ENCODE peak calls at places on chromosomes 12 and 14, in ten cellular contexts. H is hepatocyte, B is thyroid gland, V is glutamatergic neuron, R is adrenal gland, D is sigmoid colon, G is GM06990, C is GM10248, A is IMR-90, M is WERI-Rb-1. N is an unnamed sample.

GRCh38 chr12:89363084-89363483 is 10.8 kb upstream of the DUSP6 start:
- DNase-seq in H (no peak), B (no peak), V (no peak), R (no peak), D (no peak), G (no peak), C (no peak), A (no peak), M (no peak), N (no peak)

GRCh38 chr12:89752331-89752730 is 43.7 kb upstream of the ATP2B1 start:
- DNase-seq in H (no peak), B (no peak), V (no peak), R (no peak), D (no peak), G (no peak), C (peak), A (no peak), M (no peak), N (no peak)

GRCh38 chr14:92786427-92786756 is 7.7 kb upstream of the GOLGA5 start:
- DNase-seq in H (no peak), B (no peak), V (no peak), R (no peak), D (no peak), G (no peak), C (no peak), A (no peak), M (no peak), N (no peak)

GRCh38 chr12:30862486-30862885 is 64.1 kb upstream of the TSPAN11 start:
- DNase-seq in H (peak), B (no peak), V (no peak), R (no peak), D (no peak), G (no peak), C (no peak), A (peak), M (no peak), N (no peak)

GRCh38 chr12:3047961-3048360 is 29.2 kb upstream of the TSPAN9 start:
- DNase-seq in H (no peak), B (no peak), V (no peak), R (no peak), D (no peak), G (no peak), C (no peak), A (no peak), M (no peak), N (no peak)

GRCh38 chr14:101235042-101235871 is 326.0 kb upstream of the DIO3 start:
- DNase-seq in H (peak), B (peak), V (peak), R (peak), D (peak), G (no peak), C (peak), A (peak), M (peak), N (no peak)

GRCh38 chr14:79491161-79491560 is 720.1 kb downstream of the DIO2 start:
- DNase-seq in H (no peak), B (no peak), V (no peak), R (no peak), D (no peak), G (no peak), C (no peak), A (no peak), M (no peak), N (no peak)

GRCh38 chr12:131948166-131948712 is 1.5 kb upstream of the EP400 start:
- DNase-seq in H (no peak), B (no peak), V (no peak), R (no peak), D (peak), G (no peak), C (no peak), A (no peak), M (no peak), N (peak)

GRCh38 chr14:44963775-44964380 is 1.9 kb downstream of the TOGARAM1 start:
- DNase-seq in H (no peak), B (no peak), V (no peak), R (no peak), D (no peak), G (no peak), C (no peak), A (no peak), M (no peak), N (no peak)

GRCh38 chr12:4829161-4829792 is 80.4 kb upstream of the KCNA1 start:
- DNase-seq in H (no peak), B (no peak), V (no peak), R (no peak), D (no peak), G (peak), C (peak), A (no peak), M (no peak), N (no peak)

GRCh38 chr12:53944209-53944608 is 5.6 kb downstream of the HOXC13 start:
- DNase-seq in H (no peak), B (no peak), V (no peak), R (no peak), D (no peak), G (no peak), C (no peak), A (no peak), M (no peak), N (no peak)

GRCh38 chr12:95663525-95663924 is 112.2 kb upstream of the USP44 start:
- DNase-seq in H (no peak), B (no peak), V (no peak), R (no peak), D (no peak), G (no peak), C (no peak), A (no peak), M (no peak), N (no peak)

GRCh38 chr14:98210045-98210678 is 1061.8 kb downstream of the BCL11B start:
- DNase-seq in H (no peak), B (no peak), V (no peak), R (no peak), D (no peak), G (no peak), C (no peak), A (no peak), M (no peak), N (no peak)

GRCh38 chr14:57382283-57382682 is 8.1 kb upstream of the NAA30 start:
- DNase-seq in H (no peak), B (no peak), V (no peak), R (no peak), D (no peak), G (no peak), C (no peak), A (peak), M (no peak), N (no peak)

GRCh38 chr12:132063491-132063890 is 80.6 kb downstream of the DDX51 start:
- DNase-seq in H (no peak), B (no peak), V (no peak), R (no peak), D (peak), G (no peak), C (no peak), A (no peak), M (no peak), N (no peak)

GRCh38 chr12:115709410-115710065 is 568.0 kb downstream of the MED13L start:
- DNase-seq in H (no peak), B (peak), V (no peak), R (no peak), D (no peak), G (no peak), C (no peak), A (no peak), M (no peak), N (no peak)

GRCh38 chr14:75141967-75142366 is 15.1 kb upstream of the NEK9 start:
- DNase-seq in H (peak), B (no peak), V (no peak), R (no peak), D (no peak), G (no peak), C (no peak), A (peak), M (peak), N (no peak)

GRCh38 chr14:64209428-64210165 is 84.6 kb downstream of the ESR2 start:
- DNase-seq in H (no peak), B (no peak), V (peak), R (no peak), D (peak), G (peak), C (peak), A (peak), M (peak), N (no peak)

GRCh38 chr12:112368856-112369255 is 13.4 kb downstream of the HECTD4 start:
- DNase-seq in H (no peak), B (no peak), V (no peak), R (no peak), D (no peak), G (no peak), C (no peak), A (no peak), M (peak), N (no peak)

GRCh38 chr12:113077057-113077858 is 20.7 kb downstream of the DTX1 start:
- DNase-seq in H (no peak), B (no peak), V (peak), R (no peak), D (no peak), G (peak), C (no peak), A (no peak), M (no peak), N (no peak)

GRCh38 chr12:8819676-8819980 is 2.8 kb upstream of the A2ML1 start:
- DNase-seq in H (no peak), B (no peak), V (no peak), R (no peak), D (no peak), G (no peak), C (no peak), A (peak), M (no peak), N (no peak)

GRCh38 chr14:81980601-81981310 is 447.1 kb upstream of the SEL1L start:
- DNase-seq in H (peak), B (no peak), V (no peak), R (no peak), D (no peak), G (no peak), C (no peak), A (no peak), M (no peak), N (no peak)

GRCh38 chr12:3680919-3681594 is 71.9 kb downstream of the CRACR2A start:
- DNase-seq in H (peak), B (peak), V (peak), R (no peak), D (no peak), G (no peak), C (no peak), A (no peak), M (peak), N (peak)

GRCh38 chr12:108890208-108890607 is 10.3 kb downstream of the DAO start:
- DNase-seq in H (no peak), B (no peak), V (no peak), R (no peak), D (no peak), G (no peak), C (no peak), A (peak), M (no peak), N (no peak)

GRCh38 chr14:57725399-57726077 is 140.4 kb downstream of the SLC35F4 start:
- DNase-seq in H (peak), B (no peak), V (no peak), R (no peak), D (no peak), G (no peak), C (no peak), A (no peak), M (no peak), N (no peak)

GRCh38 chr14:22994762-22995275 is 12.5 kb upstream of the AJUBA start:
- DNase-seq in H (peak), B (peak), V (peak), R (no peak), D (peak), G (no peak), C (peak), A (peak), M (peak), N (no peak)
- TF ChIP-seq CTCF in H (peak), B (peak), V (peak), R (peak), D (no peak), G (peak), C (peak), A (peak), M (peak), N (peak)

DNA sequence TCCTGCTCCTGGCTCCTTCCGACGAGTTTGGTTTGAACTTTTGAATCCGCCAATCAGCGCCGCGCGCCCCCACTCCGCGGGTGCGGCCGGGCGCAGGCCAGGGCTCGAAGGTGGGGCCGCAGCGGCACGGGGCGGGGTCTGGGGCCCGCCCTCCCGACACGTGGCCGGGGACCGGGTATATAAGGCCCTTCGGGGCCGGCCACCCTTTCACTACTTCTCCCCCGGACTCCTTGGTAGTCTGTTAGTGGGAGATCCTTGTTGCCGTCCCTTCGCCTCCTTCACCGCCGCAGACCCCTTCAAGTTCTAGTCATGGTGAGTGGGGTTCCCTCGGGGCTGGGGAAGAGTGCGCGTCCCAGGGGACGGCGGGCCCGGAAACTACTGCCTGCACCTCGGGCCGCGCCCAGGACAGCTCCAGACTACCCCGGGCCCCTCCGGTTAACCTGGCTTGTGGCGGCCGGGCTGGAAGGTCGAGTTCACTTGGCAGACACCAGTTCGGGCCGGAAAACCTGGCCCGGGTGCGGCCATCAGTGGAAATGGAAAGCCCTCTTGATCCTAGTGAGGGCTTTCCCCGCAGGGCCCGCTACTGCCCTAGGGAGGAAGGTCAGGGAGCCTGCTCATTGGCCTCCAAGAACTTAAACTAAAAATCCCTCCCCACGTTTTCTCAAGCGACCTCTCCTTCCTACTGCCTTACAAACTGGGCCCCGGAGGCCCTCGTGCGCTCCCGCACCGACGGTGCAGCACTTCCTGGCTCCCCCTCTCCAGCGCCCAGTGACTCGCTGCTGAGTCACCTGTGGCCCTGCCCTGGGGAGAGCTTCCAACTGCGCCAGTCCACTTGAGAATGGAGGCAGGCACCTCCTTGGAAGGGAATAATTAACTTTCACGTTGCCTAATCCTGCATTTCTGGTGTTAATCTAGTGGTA is at the start of gene TUBA1C:
- DNase-seq in H (peak), B (peak), V (peak), R (peak), D (peak), G (peak), C (peak), A (peak), M (no peak), N (peak)
- TF ChIP-seq CTCF in H (no peak), B (no peak), V (no peak), R (no peak), D (no peak), G (peak), C (no peak), A (peak), M (no peak), N (no peak)

GRCh38 chr12:27085654-27086053 is 3.3 kb upstream of the C12orf71 start:
- DNase-seq in H (no peak), B (no peak), V (no peak), R (no peak), D (no peak), G (no peak), C (no peak), A (no peak), M (no peak), N (no peak)

GRCh38 chr12:27077586-27077985 is 4.8 kb downstream of the C12orf71 start:
- DNase-seq in H (no peak), B (no peak), V (no peak), R (no peak), D (no peak), G (no peak), C (no peak), A (no peak), M (no peak), N (no peak)

GRCh38 chr12:27083861-27084271 is 1.5 kb upstream of the C12orf71 start:
- DNase-seq in H (peak), B (no peak), V (no peak), R (no peak), D (no peak), G (no peak), C (no peak), A (peak), M (peak), N (no peak)

GRCh38 chr12:27076930-27077329 is 5.4 kb downstream of the C12orf71 start:
- DNase-seq in H (no peak), B (no peak), V (no peak), R (no peak), D (no peak), G (no peak), C (no peak), A (peak), M (no peak), N (no peak)

GRCh38 chr12:27081668-27082091 is 698 bp downstream of the C12orf71 start:
- DNase-seq in H (no peak), B (no peak), V (no peak), R (no peak), D (no peak), G (no peak), C (no peak), A (peak), M (peak), N (no peak)
- TF ChIP-seq CTCF in H (no peak), B (no peak), V (no peak), R (no peak), D (no peak), G (no peak), C (no peak), A (peak), M (peak), N (no peak)

DNA sequence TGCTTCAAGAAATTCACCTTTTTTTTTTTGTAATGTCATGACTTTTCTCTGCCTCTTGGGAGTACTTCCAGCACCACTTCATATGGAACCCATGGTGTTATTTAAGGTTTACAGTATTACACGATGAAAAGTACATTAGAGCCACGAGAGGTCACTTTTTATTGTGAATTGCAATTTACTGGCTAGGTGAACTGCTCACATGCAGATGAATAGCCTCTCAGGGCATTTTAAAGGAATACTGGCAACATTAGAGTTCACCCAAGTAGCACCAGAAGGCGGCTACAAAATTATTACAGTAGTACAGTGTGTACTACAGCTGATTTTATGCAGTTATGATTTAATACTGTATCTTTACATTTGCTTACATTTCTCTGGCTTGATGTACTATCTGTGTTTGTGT is 99.1 kb upstream of the PPP4R3A start:
- DNase-seq in H (no peak), B (no peak), V (no peak), R (no peak), D (no peak), G (no peak), C (no peak), A (no peak), M (no peak), N (no peak)
- TF ChIP-seq CTCF in H (no peak), B (no peak), V (no peak), R (no peak), D (no peak), G (no peak), C (no peak), A (no peak), M (no peak), N (no peak)